ENCODE peak calls at places on chromosomes 6 and 20, in ten cellular contexts. H is naive thymus-derived CD8-positive, alpha-beta T cell; Q is RWPE1; D is T1000; U is pancreas; E is CD8-positive, alpha-beta memory T cell; J is cerebellum; O is stimulated activated CD8-positive, alpha-beta memory T cell treated with anti-CD3 and anti-CD28 coated beads, Interleukin-15, amount 100 ng/mL, for 24 hours; Y is activated CD8-positive, alpha-beta T cell treated with anti-CD3 and anti-CD28 coated beads for 36 hours; N is neuronal stem cell. R is an unnamed sample.

GRCh38 chr20:21101453-21102251 is 4.5 kb downstream of the LINC00237 start:
- DNase-seq in J (no peak), N (no peak), U (no peak), Q (no peak), E (no peak), O (no peak), D (no peak), Y (peak; percentile 9), H (no peak), R (no peak)

GRCh38 chr6:27213544-27214125 is 33.9 kb upstream of the PRSS16 start:
- DNase-seq in Y (peak; percentile 21), J (no peak), D (no peak), O (no peak), N (no peak), H (no peak), U (no peak), E (no peak), Q (peak; percentile 54), R (no peak)

GRCh38 chr6:52749546-52750152 is 13.6 kb downstream of the GSTA2 start:
- DNase-seq in E (no peak), U (no peak), N (no peak), O (no peak), Q (no peak), H (no peak), Y (no peak), D (no peak), J (no peak), R (no peak)

GRCh38 chr6:37614059-37614940 is 83.4 kb downstream of the MDGA1 start:
- DNase-seq in D (no peak), H (no peak), E (no peak), N (no peak), Q (no peak), Y (no peak), O (no peak), U (no peak), J (no peak), R (no peak)

GRCh38 chr20:23049201-23049932 is at the start of gene THBD:
- DNase-seq in E (no peak), Y (peak; percentile 10), H (no peak), U (no peak), O (no peak), J (no peak), D (no peak), Q (peak; percentile 92), N (peak; percentile 30), R (peak; percentile 57)

GRCh38 chr6:54068694-54069093 is 42.5 kb upstream of the MLIP start:
- DNase-seq in U (no peak), J (no peak), Y (no peak), E (no peak), H (no peak), D (no peak), O (no peak), Q (no peak), N (no peak), R (no peak)

GRCh38 chr6:158565122-158565429 is 5.2 kb downstream of the TMEM181 start:
- DNase-seq in N (no peak), Y (no peak), Q (no peak), E (no peak), H (no peak), O (no peak), U (no peak), D (no peak), J (no peak), R (no peak)

GRCh38 chr6:149477544-149477943 is 7.3 kb downstream of the ZC3H12D start:
- DNase-seq in H (no peak), N (no peak), Q (no peak), E (no peak), O (no peak), U (no peak), D (no peak), Y (no peak), J (no peak), R (no peak)

GRCh38 chr6:46103437-46103836 is 26.4 kb upstream of the ENPP4 start:
- DNase-seq in J (no peak), O (no peak), H (no peak), Q (no peak), N (no peak), U (no peak), D (no peak), Y (no peak), E (no peak), R (no peak)

GRCh38 chr6:117191009-117191408 is 74.3 kb upstream of the VGLL2 start:
- DNase-seq in U (no peak), J (no peak), O (no peak), D (no peak), Q (no peak), H (no peak), N (no peak), Y (no peak), E (no peak), R (no peak)